ENCODE peak calls at places on chromosomes 6 and 20, in six cellular contexts. E is activated CD8-positive, alpha-beta T cell treated with anti-CD3 and anti-CD28 coated beads, Interleukin-2, amount 10 ng/mL, durations not matched to agents 7 days and 5 days; B is stimulated activated CD4-positive, alpha-beta T cell treated with anti-CD3 and anti-CD28 coated beads, Interleukin-1b, Interleukin-23, amount 100 ng/mL, for 1 hour; W is left kidney; G is stimulated activated CD8-positive, alpha-beta memory T cell treated with anti-CD3 and anti-CD28 coated beads, Interleukin-7, amount 100 ng/mL, for 4 hours; H is HTR-8/SVneo. S is an unnamed sample.

GRCh38 chr6:138647006-138647405 is 126.6 kb upstream of the CCDC28A start:
- DNase-seq in E (no peak), B (no peak), W (peak), G (no peak), H (no peak), S (peak)

GRCh38 chr6:43355862-43356590 is 13.4 kb downstream of the ZNF318 start:
- DNase-seq in E (no peak), B (no peak), W (peak), G (no peak), H (peak), S (peak)

GRCh38 chr6:122714059-122714458 is 65.5 kb upstream of the FABP7 start:
- DNase-seq in E (no peak), B (no peak), W (no peak), G (no peak), H (no peak), S (no peak)

GRCh38 chr6:12873706-12874105 is 157.1 kb downstream of the PHACTR1 start:
- DNase-seq in E (no peak), B (no peak), W (no peak), G (no peak), H (no peak), S (no peak)

GRCh38 chr20:58598271-58599015 is 52.6 kb upstream of the STX16 start:
- DNase-seq in E (no peak), B (no peak), W (no peak), G (no peak), H (no peak), S (no peak)

GRCh38 chr6:113774122-113774835 is 82.9 kb upstream of the MARCKS start:
- DNase-seq in E (no peak), B (no peak), W (no peak), G (no peak), H (no peak), S (no peak)

GRCh38 chr6:127069659-127070279 is 48.7 kb upstream of the RSPO3 start:
- DNase-seq in E (no peak), B (no peak), W (peak), G (no peak), H (no peak), S (peak)

GRCh38 chr6:42911171-42912021 is 4.5 kb upstream of the PTCRA start:
- DNase-seq in E (no peak), B (no peak), W (peak), G (no peak), H (no peak), S (no peak)

GRCh38 chr6:35492664-35493284 is 4.1 kb downstream of the TEAD3 start:
- DNase-seq in E (no peak), B (no peak), W (no peak), G (no peak), H (no peak), S (no peak)

GRCh38 chr20:19903168-19903676 is 113.9 kb upstream of the NAA20 start:
- DNase-seq in E (no peak), B (no peak), W (peak), G (no peak), H (no peak), S (no peak)

GRCh38 chr6:148857817-148858390 is 111.1 kb downstream of the UST start:
- DNase-seq in E (no peak), B (no peak), W (no peak), G (no peak), H (no peak), S (no peak)

GRCh38 chr6:149965191-149966020 is 1.7 kb downstream of the ULBP1 start:
- DNase-seq in E (peak), B (no peak), W (peak), G (no peak), H (no peak), S (no peak)

GRCh38 chr6:42302441-42302840 is 84.8 kb upstream of the MRPS10 start:
- DNase-seq in E (no peak), B (no peak), W (no peak), G (no peak), H (no peak), S (no peak)

S was measured in dermis microvascular lymphatic vessel endothelial cell.